ENCODE peak calls at places on chromosomes 1 and 21, in nine cellular contexts. G, V, S, L, F, B, T, A and U are unnamed samples.

GRCh38 chr1:32426489-32427255 is 32.4 kb upstream of the BSDC1 start:
- DNase-seq in G (no peak), V (no peak), S (no peak), L (no peak), F (no peak), B (peak), T (peak), A (no peak), U (no peak)

GRCh38 chr1:43779266-43779665 is 71.9 kb downstream of the ST3GAL3 start:
- DNase-seq in G (no peak), V (no peak), S (no peak), L (no peak), F (no peak), B (no peak), T (no peak), A (no peak), U (no peak)

GRCh38 chr1:115069626-115070308 is 19.5 kb downstream of the TSPAN2 start:
- DNase-seq in G (no peak), V (no peak), S (peak), L (no peak), F (no peak), B (no peak), T (no peak), A (no peak), U (no peak)

GRCh38 chr21:40194181-40194580 is 326.9 kb downstream of the PCP4 start:
- DNase-seq in G (no peak), V (no peak), S (no peak), L (no peak), F (no peak), B (no peak), T (no peak), A (no peak), U (no peak)

GRCh38 chr1:154453577-154454352 is 48.3 kb upstream of the TDRD10 start:
- DNase-seq in G (no peak), V (peak), S (peak), L (no peak), F (no peak), B (no peak), T (no peak), A (no peak), U (no peak)

GRCh38 chr1:228070173-228070572 is 12.3 kb upstream of the ARF1 start:
- DNase-seq in G (no peak), V (no peak), S (no peak), L (no peak), F (no peak), B (no peak), T (no peak), A (no peak), U (no peak)

GRCh38 chr1:38152351-38153082 is 105.9 kb upstream of the POU3F1 start:
- DNase-seq in G (no peak), V (peak), S (no peak), L (no peak), F (no peak), B (no peak), T (no peak), A (no peak), U (no peak)

GRCh38 chr1:60427701-60428100 is 354.1 kb upstream of the C1orf87 start:
- DNase-seq in G (no peak), V (no peak), S (peak), L (no peak), F (no peak), B (no peak), T (no peak), A (no peak), U (no peak)

GRCh38 chr1:208203127-208203847 is 40.9 kb downstream of the PLXNA2 start:
- DNase-seq in G (no peak), V (no peak), S (peak), L (no peak), F (peak), B (no peak), T (no peak), A (no peak), U (no peak)

GRCh38 chr1:115134850-115135484 is 45.7 kb upstream of the TSPAN2 start:
- DNase-seq in G (no peak), V (peak), S (peak), L (peak), F (no peak), B (no peak), T (no peak), A (no peak), U (no peak)

GRCh38 chr1:77759090-77760028 is at the start of gene USP33:
- DNase-seq in G (peak), V (peak), S (peak), L (peak), F (peak), B (peak), T (peak), A (peak), U (peak)

GRCh38 chr1:51592711-51593110 is 24.2 kb upstream of the OSBPL9 start:
- DNase-seq in G (no peak), V (peak), S (no peak), L (no peak), F (no peak), B (no peak), T (no peak), A (no peak), U (no peak)

GRCh38 chr1:27862671-27863551 is 9.4 kb upstream of the THEMIS2 start:
- DNase-seq in G (peak), V (peak), S (peak), L (no peak), F (peak), B (no peak), T (no peak), A (peak), U (peak)

GRCh38 chr21:46100020-46100419 is 2.1 kb downstream of the COL6A2 start:
- DNase-seq in G (no peak), V (no peak), S (no peak), L (no peak), F (no peak), B (no peak), T (no peak), A (no peak), U (no peak)

GRCh38 chr1:175269151-175269550 is 76.6 kb upstream of the KIAA0040 start:
- DNase-seq in G (no peak), V (peak), S (no peak), L (no peak), F (no peak), B (no peak), T (peak), A (no peak), U (no peak)

GRCh38 chr21:42367379-42368165 is 1.2 kb upstream of the TFF1 start:
- DNase-seq in G (no peak), V (no peak), S (no peak), L (no peak), F (no peak), B (no peak), T (no peak), A (no peak), U (no peak)
- TF ChIP-seq CTCF in G (no peak), V (no peak), S (no peak), L (no peak), F (no peak), B (no peak), T (no peak), A (no peak), U (no peak)

GRCh38 chr1:8570435-8570834 is 247.0 kb downstream of the RERE start:
- DNase-seq in G (no peak), V (no peak), S (peak), L (no peak), F (no peak), B (no peak), T (no peak), A (no peak), U (no peak)

GRCh38 chr1:8572106-8572505 is 245.3 kb downstream of the RERE start:
- DNase-seq in G (no peak), V (no peak), S (no peak), L (no peak), F (no peak), B (no peak), T (no peak), A (no peak), U (no peak)

GRCh38 chr1:8568837-8569236 is 248.6 kb downstream of the RERE start:
- DNase-seq in G (no peak), V (no peak), S (no peak), L (no peak), F (no peak), B (no peak), T (no peak), A (no peak), U (no peak)

GRCh38 chr1:8569242-8569641 is 248.2 kb downstream of the RERE start:
- DNase-seq in G (no peak), V (no peak), S (no peak), L (no peak), F (no peak), B (no peak), T (no peak), A (no peak), U (no peak)

DNA sequence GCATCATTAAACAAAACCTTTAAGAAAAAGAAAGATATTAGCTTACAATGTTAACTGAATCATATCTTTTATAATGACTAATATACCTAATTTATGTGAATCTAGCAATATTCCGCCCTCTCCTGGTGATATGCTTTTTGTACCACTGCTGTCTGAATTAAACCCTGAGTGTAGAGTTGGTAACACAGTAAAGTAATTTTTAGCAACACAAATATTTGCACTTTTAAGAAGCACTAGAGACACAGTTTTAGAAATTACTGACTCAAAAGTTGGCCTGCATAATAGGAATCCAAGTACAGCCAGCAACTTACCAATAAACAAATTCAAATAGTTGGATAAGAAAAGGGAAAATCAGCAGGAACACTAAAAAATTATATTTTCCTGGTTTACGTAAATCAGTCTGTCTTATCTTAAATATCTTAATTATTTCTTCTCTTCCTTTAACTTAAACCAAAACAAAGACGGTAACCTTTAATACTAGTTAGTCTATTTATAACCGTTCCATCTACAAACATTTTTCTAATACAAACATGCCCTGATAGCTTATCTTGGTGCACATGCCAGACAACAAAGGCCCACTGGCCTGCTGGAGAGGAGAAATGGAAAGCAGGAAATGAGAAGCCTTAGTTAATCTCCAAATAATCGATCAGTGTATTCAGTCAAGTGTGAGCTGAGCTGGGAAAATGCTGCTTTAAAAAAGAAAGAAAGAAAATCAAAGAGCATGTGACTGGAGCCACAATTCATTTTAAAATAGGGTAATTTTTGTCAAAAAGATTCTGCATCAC is 246.0 kb downstream of the RERE start:
- DNase-seq in G (no peak), V (peak), S (peak), L (no peak), F (no peak), B (peak), T (no peak), A (no peak), U (no peak)
- TF ChIP-seq CTCF in G (no peak), V (peak), S (peak), L (no peak), F (no peak), B (peak), T (peak), A (peak), U (no peak)

DNA sequence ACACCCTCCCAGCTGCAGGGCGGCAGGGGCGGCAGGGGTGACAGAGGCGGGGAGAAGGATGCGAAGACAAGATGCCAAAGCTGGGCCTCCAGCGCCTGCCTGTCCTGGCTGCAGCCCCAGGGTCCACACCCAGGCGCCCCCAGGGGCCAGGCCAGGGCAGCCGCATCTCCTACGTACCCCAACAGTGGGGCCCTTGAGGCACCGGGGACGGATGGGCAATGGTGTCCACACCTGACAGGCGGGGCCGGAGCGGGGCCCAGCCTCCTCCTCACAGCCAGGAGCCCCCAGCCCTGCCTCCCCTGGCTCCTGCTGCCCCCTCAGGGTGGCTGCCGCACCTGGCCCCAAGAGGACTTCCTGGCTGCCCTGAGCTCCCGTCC is 7.2 kb downstream of the B3GALT6 start:
- DNase-seq in G (no peak), V (no peak), S (no peak), L (no peak), F (no peak), B (no peak), T (no peak), A (no peak), U (no peak)
- TF ChIP-seq CTCF in G (no peak), V (no peak), S (no peak), L (no peak), F (no peak), B (no peak), T (peak), A (no peak), U (no peak)

DNA sequence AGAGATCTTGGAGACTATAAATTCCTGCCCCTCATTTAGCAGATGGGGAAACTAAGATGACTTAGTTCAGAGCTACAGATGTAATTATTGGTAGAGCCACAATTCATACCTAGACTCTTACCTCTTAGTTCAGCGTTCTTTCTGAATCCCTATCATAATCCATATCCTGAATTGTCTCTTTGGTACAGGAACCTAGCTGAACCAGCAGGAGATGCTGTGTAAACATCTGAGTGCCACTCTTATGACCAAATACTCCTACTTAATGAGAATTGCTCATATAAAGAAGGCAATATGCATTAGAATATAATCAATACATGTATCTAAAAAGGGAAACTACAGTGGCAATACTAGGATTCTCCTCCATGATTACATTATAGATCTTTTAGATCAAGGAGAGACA is 459.0 kb downstream of the SIPA1L2 start:
- DNase-seq in G (no peak), V (no peak), S (no peak), L (no peak), F (no peak), B (no peak), T (no peak), A (no peak), U (no peak)
- TF ChIP-seq CTCF in G (no peak), V (no peak), S (peak), L (no peak), F (no peak), B (no peak), T (no peak), A (no peak), U (no peak)

GRCh38 chr1:19113362-19114092 is 96.5 kb downstream of the UBR4 start:
- DNase-seq in G (no peak), V (peak), S (peak), L (no peak), F (no peak), B (peak), T (peak), A (no peak), U (peak)
- TF ChIP-seq CTCF in G (no peak), V (peak), S (peak), L (no peak), F (no peak), B (peak), T (peak), A (peak), U (no peak)

GRCh38 chr1:13577846-13578245 is 5.8 kb upstream of the PDPN start:
- DNase-seq in G (no peak), V (no peak), S (no peak), L (no peak), F (no peak), B (no peak), T (peak), A (no peak), U (no peak)
- TF ChIP-seq CTCF in G (no peak), V (no peak), S (no peak), L (no peak), F (no peak), B (no peak), T (no peak), A (no peak), U (no peak)

DNA sequence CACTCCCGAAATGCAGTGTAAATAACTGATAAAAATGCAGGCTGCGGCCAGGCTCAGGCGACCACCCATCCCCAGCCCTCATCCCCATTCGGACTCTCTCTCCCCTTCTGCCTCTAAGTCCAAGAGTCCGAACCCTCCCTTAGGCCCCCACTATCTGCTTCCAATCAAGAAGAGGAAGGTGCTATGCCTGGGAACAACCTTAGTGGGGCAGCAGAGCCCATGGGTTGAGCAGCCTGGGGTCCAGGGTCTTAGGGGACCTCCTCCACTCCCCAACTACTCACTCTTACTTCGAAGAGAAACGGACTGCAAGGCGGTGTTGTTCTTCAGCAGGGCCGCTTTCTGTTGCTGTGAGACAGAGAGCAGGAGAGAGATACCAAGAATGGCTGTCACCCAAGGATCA is 12.2 kb downstream of the ARHGEF2 start:
- DNase-seq in G (no peak), V (no peak), S (no peak), L (no peak), F (no peak), B (peak), T (no peak), A (no peak), U (no peak)
- TF ChIP-seq CTCF in G (no peak), V (no peak), S (peak), L (no peak), F (no peak), B (peak), T (peak), A (peak), U (no peak)

DNA sequence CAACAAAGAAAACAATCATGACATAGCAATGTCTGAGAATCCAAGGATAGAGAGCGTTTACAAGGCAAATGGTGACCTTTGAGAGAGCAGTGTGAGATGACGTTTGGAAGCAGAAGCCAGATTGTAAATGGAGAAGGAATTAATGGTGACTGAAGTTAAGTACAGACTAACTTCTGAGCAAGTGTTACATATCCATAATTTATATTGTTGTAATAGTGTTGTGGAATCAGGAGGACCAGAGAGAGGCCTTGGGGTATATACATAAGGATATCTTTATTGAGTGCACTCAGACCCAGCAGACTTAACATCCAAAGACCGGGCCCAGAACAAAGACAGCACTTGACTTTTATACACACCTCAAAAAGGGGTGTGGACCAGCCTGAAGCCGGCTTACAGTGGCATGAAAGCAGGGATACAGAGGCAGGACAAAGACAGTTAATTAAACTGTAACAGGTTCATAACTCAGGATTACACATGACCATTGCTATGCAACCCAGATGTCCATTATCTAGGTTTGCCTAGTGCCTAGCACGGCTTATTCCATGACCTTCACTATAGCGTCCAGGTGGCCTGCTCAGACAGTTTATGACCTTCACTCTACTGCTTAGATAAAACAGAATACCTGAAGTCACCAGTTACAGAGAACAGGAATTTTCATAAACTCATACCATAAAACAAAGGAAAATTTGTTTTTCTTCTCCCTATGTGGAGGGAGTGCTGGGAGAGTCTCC is 2.7 kb upstream of the MGST3 start:
- DNase-seq in G (no peak), V (no peak), S (no peak), L (no peak), F (no peak), B (no peak), T (no peak), A (no peak), U (no peak)
- TF ChIP-seq CTCF in G (no peak), V (no peak), S (no peak), L (no peak), F (no peak), B (no peak), T (no peak), A (no peak), U (no peak)

GRCh38 chr1:168386949-168387586 is 106.4 kb downstream of the TBX19 start:
- DNase-seq in G (peak), V (peak), S (no peak), L (no peak), F (peak), B (peak), T (peak), A (peak), U (peak)
- TF ChIP-seq CTCF in G (no peak), V (no peak), S (no peak), L (no peak), F (no peak), B (no peak), T (peak), A (no peak), U (no peak)

DNA sequence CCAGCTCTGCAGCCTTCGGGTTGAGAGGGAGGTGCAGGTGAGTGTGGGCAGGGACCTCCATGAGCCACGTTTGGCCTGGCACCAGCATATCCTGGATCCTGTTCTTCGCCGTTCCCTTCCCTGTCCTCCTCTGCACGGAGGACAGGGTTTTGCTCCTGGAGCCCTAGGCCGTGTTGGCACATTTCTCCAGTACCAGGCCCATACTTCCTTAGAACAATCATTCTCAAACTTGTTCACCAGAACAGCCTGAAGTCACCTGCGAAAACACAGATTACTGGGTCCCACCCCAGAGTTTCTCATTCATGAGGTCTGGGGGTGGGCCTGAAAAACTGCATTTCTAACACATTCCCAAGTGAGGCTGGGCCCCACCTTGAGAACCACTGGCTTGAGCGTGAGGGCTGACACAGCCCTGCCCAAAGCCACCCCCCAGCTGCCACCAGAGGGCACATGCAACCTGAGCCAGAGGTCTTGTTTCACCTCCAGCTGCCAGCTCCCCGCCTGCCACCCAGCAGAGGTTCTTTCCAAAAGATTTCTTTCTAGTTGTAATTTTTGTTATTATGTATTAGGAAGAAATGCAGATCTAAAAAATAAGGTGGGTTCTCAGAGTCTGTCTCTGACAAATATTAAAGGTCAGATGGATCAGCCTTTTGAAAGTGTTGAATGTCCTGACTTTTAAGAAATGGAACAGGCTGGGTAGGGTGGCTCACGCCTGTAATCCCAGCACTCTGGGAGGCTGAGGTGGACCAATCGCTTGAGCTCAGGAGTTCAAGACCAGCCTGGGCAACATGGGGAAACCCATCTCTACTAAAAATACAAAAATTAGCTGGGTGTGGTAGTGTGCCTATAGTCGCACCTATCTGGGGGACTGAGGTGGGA is 39.6 kb upstream of the LDLRAP1 start:
- DNase-seq in G (peak), V (peak), S (no peak), L (no peak), F (peak), B (peak), T (peak), A (peak), U (peak)
- TF ChIP-seq CTCF in G (no peak), V (peak), S (peak), L (peak), F (peak), B (peak), T (peak), A (peak), U (peak)